ENCODE peak calls at places on chromosomes 12 and 14, in eight cellular contexts. I, G, O, B, V, A, R and K are unnamed samples.

GRCh38 chr12:2268478-2269286 is 215.9 kb downstream of the CACNA1C start:
- DNase-seq in I (no peak), R (no peak), B (no peak), V (no peak), A (no peak), O (peak), G (peak), K (peak)

GRCh38 chr12:2363836-2364565 is 311.2 kb downstream of the CACNA1C start:
- DNase-seq in O (no peak), A (no peak), V (no peak), I (no peak), B (no peak), R (no peak), G (no peak), K (no peak)

GRCh38 chr14:38405851-38406630 is 150.1 kb upstream of the CLEC14A start:
- DNase-seq in A (no peak), R (no peak), V (no peak), G (no peak), I (no peak), B (no peak), O (peak), K (no peak)

GRCh38 chr14:91858536-91859275 is 8.6 kb downstream of the TC2N start:
- DNase-seq in O (peak), G (peak), A (no peak), R (no peak), B (no peak), I (peak), V (no peak), K (no peak)

GRCh38 chr14:37566811-37567371 is 28.2 kb downstream of the FOXA1 start:
- DNase-seq in R (no peak), B (no peak), A (no peak), O (no peak), V (no peak), I (no peak), G (no peak), K (no peak)

GRCh38 chr12:78002878-78003277 is 172.2 kb downstream of the NAV3 start:
- DNase-seq in V (no peak), R (no peak), I (no peak), A (no peak), O (peak), B (no peak), G (peak), K (no peak)

GRCh38 chr12:57735952-57736742 is 2.4 kb downstream of the AGAP2 start:
- DNase-seq in A (no peak), R (no peak), O (peak), V (no peak), I (peak), G (no peak), B (peak), K (peak)

GRCh38 chr14:77682158-77682553 is 25.7 kb downstream of the ALKBH1 start:
- DNase-seq in V (no peak), O (peak), A (no peak), G (peak), B (no peak), R (no peak), I (no peak), K (peak)

GRCh38 chr12:80064269-80064668 is 35.1 kb upstream of the OTOGL start:
- DNase-seq in O (peak), A (no peak), V (no peak), G (no peak), I (no peak), R (no peak), B (no peak), K (no peak)

GRCh38 chr12:107660230-107660629 is 25.4 kb upstream of the PWP1 start:
- DNase-seq in G (peak), R (no peak), V (no peak), O (no peak), B (no peak), A (no peak), I (peak), K (peak)

GRCh38 chr12:116358850-116359761 is 81.6 kb upstream of the MED13L start:
- DNase-seq in O (peak), A (peak), V (peak), G (peak), B (peak), I (peak), R (peak), K (peak)

GRCh38 chr12:71840226-71840847 is 778 bp downstream of the TBC1D15 start:
- DNase-seq in I (no peak), O (peak), V (no peak), B (no peak), G (peak), R (no peak), A (no peak), K (peak)

GRCh38 chr12:59742831-59743230 is 147.0 kb downstream of the SLC16A7 start:
- DNase-seq in G (no peak), O (peak), A (no peak), V (no peak), B (no peak), R (no peak), I (no peak), K (no peak)

GRCh38 chr12:132761032-132761910 is at the start of gene ANKLE2:
- DNase-seq in A (no peak), B (peak), G (peak), I (peak), R (peak), V (peak), O (peak), K (peak)

GRCh38 chr12:127811988-127812387 is 455.0 kb upstream of the TMEM132C start:
- DNase-seq in V (no peak), R (no peak), G (no peak), O (no peak), A (peak), B (no peak), I (no peak), K (no peak)

GRCh38 chr14:52354257-52354656 is 40.1 kb downstream of the PTGER2 start:
- DNase-seq in A (no peak), R (no peak), B (no peak), O (no peak), V (no peak), G (no peak), I (no peak), K (no peak)

GRCh38 chr12:46661161-46661845 is 164.5 kb downstream of the SLC38A4 start:
- DNase-seq in O (peak), A (peak), G (peak), R (peak), V (no peak), B (no peak), I (peak), K (no peak)

GRCh38 chr12:132279184-132279889 is 50.1 kb downstream of the GALNT9 start:
- DNase-seq in O (peak), V (peak), B (no peak), R (no peak), G (no peak), I (no peak), A (no peak), K (no peak)

GRCh38 chr12:69350002-69350626 is 1.9 kb downstream of the LYZ start:
- DNase-seq in A (no peak), B (no peak), O (no peak), V (no peak), G (no peak), R (no peak), I (no peak), K (no peak)

GRCh38 chr14:68076451-68076850 is 256.9 kb downstream of the RAD51B start:
- DNase-seq in V (no peak), A (no peak), I (no peak), B (no peak), R (no peak), O (peak), G (peak), K (peak)

GRCh38 chr14:93880025-93880820 is 46.9 kb upstream of the FAM181A start:
- DNase-seq in R (peak), V (peak), I (no peak), O (no peak), A (peak), G (no peak), B (no peak), K (no peak)

GRCh38 chr14:101123639-101124525 is 220.4 kb upstream of the RTL1 start:
- DNase-seq in B (no peak), G (no peak), V (no peak), A (no peak), O (no peak), I (no peak), R (no peak), K (no peak)

DNA sequence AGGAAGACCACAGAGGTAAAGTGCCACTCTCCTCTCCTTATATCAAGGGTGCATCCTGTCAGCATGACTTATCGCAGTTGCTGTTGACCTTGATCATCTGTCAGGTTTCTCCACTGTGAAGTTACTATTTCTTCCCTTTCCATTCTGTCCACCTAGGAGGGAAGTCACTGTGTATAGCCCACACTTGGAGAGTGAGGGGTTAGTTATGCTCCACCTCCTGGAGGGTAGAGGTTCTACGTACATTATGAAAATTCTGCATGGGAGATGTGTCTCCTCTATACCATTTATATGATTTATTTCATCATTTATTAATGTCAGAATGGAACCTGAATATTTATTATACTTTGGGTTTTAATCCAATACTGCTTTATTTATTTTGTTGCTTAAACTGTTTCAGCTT is 40.2 kb upstream of the SMOC1 start:
- DNase-seq in O (no peak), I (no peak), R (no peak), A (no peak), V (no peak), B (no peak), G (no peak), K (no peak)
- TF ChIP-seq CTCF in O (no peak), I (no peak), R (no peak), A (no peak), V (no peak), B (no peak), G (no peak), K (no peak)

GRCh38 chr12:123062682-123063426 is 82.4 kb downstream of the ARL6IP4 start:
- DNase-seq in G (peak), V (peak), R (peak), B (peak), I (peak), O (peak), A (no peak), K (peak)

GRCh38 chr12:123064885-123065619 is 84.6 kb downstream of the ARL6IP4 start:
- DNase-seq in A (no peak), V (no peak), R (no peak), G (no peak), I (no peak), O (no peak), B (no peak), K (no peak)

GRCh38 chr12:123061806-123062205 is 81.3 kb downstream of the ARL6IP4 start:
- DNase-seq in O (no peak), I (no peak), R (no peak), A (no peak), B (no peak), V (no peak), G (no peak), K (no peak)

GRCh38 chr12:123064356-123064755 is 83.9 kb downstream of the ARL6IP4 start:
- DNase-seq in O (no peak), A (peak), G (no peak), I (no peak), R (no peak), B (peak), V (peak), K (no peak)

DNA sequence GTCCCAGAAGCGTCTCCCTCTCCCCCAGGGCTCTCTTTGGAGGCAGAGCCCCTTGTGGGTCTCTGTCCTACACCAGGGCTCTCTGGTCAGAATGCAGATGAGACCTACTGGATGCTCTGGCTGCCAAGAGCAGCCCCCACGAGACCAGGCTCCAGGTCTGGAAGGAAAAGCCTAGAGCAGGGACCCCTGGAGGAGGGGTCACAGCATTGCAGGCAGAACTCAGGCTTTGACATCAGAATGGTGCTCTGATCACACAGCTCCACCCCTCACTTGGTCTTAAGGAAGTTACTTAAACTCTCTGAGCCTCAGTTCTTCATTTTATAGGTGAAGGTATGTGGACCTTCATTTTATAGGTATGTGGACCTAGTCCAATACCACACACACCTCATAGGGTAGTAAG is 83.1 kb downstream of the ARL6IP4 start:
- DNase-seq in B (no peak), G (no peak), A (no peak), V (no peak), R (no peak), I (no peak), O (peak), K (no peak)
- TF ChIP-seq CTCF in B (no peak), G (no peak), A (no peak), V (peak), R (no peak), I (peak), O (peak), K (no peak)

GRCh38 chr12:110256780-110257431 is 24.1 kb upstream of the ATP2A2 start:
- DNase-seq in B (no peak), O (no peak), I (no peak), A (peak), R (no peak), V (peak), G (no peak), K (no peak)
- TF ChIP-seq CTCF in B (no peak), O (no peak), I (no peak), A (no peak), R (no peak), V (no peak), G (no peak), K (no peak)

GRCh38 chr12:111425655-111426054 is 19.9 kb downstream of the SH2B3 start:
- DNase-seq in B (no peak), V (no peak), O (peak), I (peak), G (peak), R (no peak), A (no peak), K (no peak)

GRCh38 chr12:111424189-111424792 is 18.6 kb downstream of the SH2B3 start:
- DNase-seq in V (no peak), O (no peak), R (no peak), G (no peak), A (no peak), I (no peak), B (no peak), K (no peak)

GRCh38 chr12:111426341-111427185 is 20.8 kb downstream of the SH2B3 start:
- DNase-seq in V (no peak), I (no peak), B (no peak), O (peak), G (no peak), A (no peak), R (no peak), K (no peak)

GRCh38 chr12:111427417-111428074 is 21.8 kb downstream of the SH2B3 start:
- DNase-seq in A (no peak), R (no peak), O (no peak), I (no peak), V (no peak), B (no peak), G (no peak), K (no peak)

GRCh38 chr12:111424793-111425251 is 19.1 kb downstream of the SH2B3 start:
- DNase-seq in A (no peak), O (no peak), V (no peak), B (no peak), I (no peak), R (no peak), G (no peak), K (no peak)
- TF ChIP-seq CTCF in A (no peak), O (peak), V (no peak), B (peak), I (peak), R (no peak), G (no peak), K (no peak)

GRCh38 chr12:48813464-48814312 is 4.6 kb upstream of the CACNB3 start:
- DNase-seq in A (peak), R (no peak), V (no peak), B (no peak), I (no peak), G (no peak), O (peak), K (no peak)
- TF ChIP-seq CTCF in A (no peak), R (no peak), V (no peak), B (no peak), I (no peak), G (no peak), O (peak), K (no peak)

GRCh38 chr14:69285661-69286255 is 25.8 kb downstream of the GALNT16 start:
- DNase-seq in O (no peak), G (no peak), R (no peak), A (no peak), B (peak), V (no peak), I (no peak), K (no peak)
- TF ChIP-seq CTCF in O (no peak), G (no peak), R (no peak), A (no peak), B (no peak), V (no peak), I (no peak), K (no peak)

GRCh38 chr12:51368640-51369517 is 22.3 kb downstream of the GALNT6 start:
- DNase-seq in I (no peak), O (peak), A (peak), R (no peak), V (peak), B (peak), G (no peak), K (no peak)
- TF ChIP-seq CTCF in I (no peak), O (no peak), A (no peak), R (no peak), V (no peak), B (no peak), G (no peak), K (no peak)

GRCh38 chr12:14284189-14284722 is 81.2 kb upstream of the ATF7IP start:
- DNase-seq in A (peak), R (no peak), V (no peak), O (peak), G (no peak), B (no peak), I (no peak), K (no peak)
- TF ChIP-seq CTCF in A (no peak), R (no peak), V (no peak), O (no peak), G (no peak), B (no peak), I (no peak), K (no peak)

GRCh38 chr12:109121346-109121880 is 5.0 kb downstream of the ACACB start:
- DNase-seq in A (no peak), G (no peak), R (no peak), B (no peak), I (no peak), O (no peak), V (no peak), K (no peak)
- TF ChIP-seq CTCF in A (no peak), G (no peak), R (no peak), B (no peak), I (no peak), O (no peak), V (no peak), K (no peak)

GRCh38 chr12:48997719-48998496 is 1.3 kb downstream of the DDN start:
- DNase-seq in O (no peak), V (peak), B (no peak), R (no peak), G (no peak), I (peak), A (no peak), K (no peak)
- TF ChIP-seq CTCF in O (no peak), V (no peak), B (no peak), R (no peak), G (no peak), I (no peak), A (no peak), K (no peak)